ENCODE peak calls at places on chromosomes 13 and 19, in ten cellular contexts. J, Y, O, W, A, Z, B, U, I and G are unnamed samples.

GRCh38 chr13:113078895-113079720 is 26.5 kb upstream of the F7 start:
- DNase-seq in I (no peak), U (no peak), W (peak), O (no peak), Y (no peak), B (no peak), A (no peak), Z (no peak), J (peak), G (no peak)

GRCh38 chr13:79346300-79346914 is 59.6 kb downstream of the RBM26 start:
- DNase-seq in O (no peak), B (no peak), U (no peak), W (no peak), A (no peak), Y (no peak), I (no peak), Z (peak), J (no peak), G (no peak)

GRCh38 chr13:114053026-114053425 is 79.2 kb upstream of the C13orf46 start:
- DNase-seq in W (no peak), U (peak), O (no peak), I (no peak), J (no peak), Z (no peak), B (no peak), Y (no peak), A (no peak), G (no peak)

GRCh38 chr19:32362318-32362691 is 16.9 kb downstream of the ZNF507 start:
- DNase-seq in I (no peak), J (no peak), A (no peak), Z (no peak), Y (no peak), B (no peak), W (no peak), U (no peak), O (no peak), G (no peak)

GRCh38 chr19:16141043-16141442 is 2.4 kb upstream of the HSH2D start:
- DNase-seq in J (no peak), I (no peak), B (no peak), Y (no peak), U (no peak), O (no peak), Z (peak), W (no peak), A (no peak), G (no peak)

GRCh38 chr19:3387645-3388589 is 21.5 kb downstream of the NFIC start:
- DNase-seq in Y (no peak), O (peak), B (no peak), U (no peak), Z (no peak), J (peak), W (peak), I (no peak), A (peak), G (peak)

GRCh38 chr19:39083983-39084731 is at the start of gene ACP7:
- DNase-seq in J (no peak), Y (peak), W (no peak), B (peak), I (no peak), Z (peak), A (no peak), O (no peak), U (no peak), G (no peak)

GRCh38 chr13:108302279-108302678 is 32.8 kb downstream of the TNFSF13B start:
- DNase-seq in W (no peak), I (no peak), U (no peak), A (no peak), Y (no peak), J (no peak), Z (no peak), O (no peak), B (no peak), G (no peak)

GRCh38 chr13:29771247-29771646 is 79.2 kb downstream of the UBL3 start:
- DNase-seq in Z (no peak), J (peak), Y (no peak), I (no peak), O (no peak), U (no peak), A (no peak), B (no peak), W (no peak), G (no peak)

GRCh38 chr13:60583911-60584753 is 187.1 kb downstream of the TDRD3 start:
- DNase-seq in O (peak), I (no peak), B (peak), U (no peak), Y (no peak), W (peak), Z (peak), A (peak), J (no peak), G (no peak)

GRCh38 chr19:8640402-8641004 is 10.1 kb downstream of the NFILZ start:
- DNase-seq in A (peak), Z (no peak), Y (no peak), J (no peak), B (no peak), W (no peak), O (no peak), I (no peak), U (no peak), G (peak)

GRCh38 chr19:9528757-9529336 is 9.6 kb downstream of the ZNF426 start:
- DNase-seq in A (no peak), J (no peak), Y (no peak), W (no peak), Z (no peak), U (no peak), B (no peak), I (no peak), O (no peak), G (no peak)

GRCh38 chr19:56217039-56217949 is 15.2 kb downstream of the ZSCAN5C start:
- DNase-seq in W (no peak), I (no peak), B (no peak), A (peak), O (no peak), Y (no peak), Z (peak), U (no peak), J (no peak), G (no peak)

GRCh38 chr13:27341616-27342015 is 71.0 kb downstream of the RASL11A start:
- DNase-seq in B (no peak), W (no peak), O (no peak), A (no peak), Y (no peak), J (no peak), I (no peak), U (no peak), Z (no peak), G (no peak)

GRCh38 chr13:77429320-77430142 is 102.6 kb upstream of the MYCBP2 start:
- DNase-seq in J (no peak), O (no peak), W (no peak), I (no peak), B (peak), U (no peak), Y (peak), Z (peak), A (no peak), G (no peak)

GRCh38 chr19:20162821-20163220 is 4.2 kb upstream of the ZNF486 start:
- DNase-seq in I (no peak), W (no peak), Z (peak), A (no peak), Y (no peak), B (no peak), O (no peak), U (no peak), J (no peak), G (no peak)

GRCh38 chr13:111215081-111216047 is 100.3 kb downstream of the ARHGEF7 start:
- DNase-seq in I (no peak), J (no peak), A (no peak), Z (no peak), O (no peak), U (no peak), Y (no peak), B (no peak), W (no peak), G (peak)

GRCh38 chr19:18496167-18496979 is 25.5 kb downstream of the ELL start:
- DNase-seq in B (peak), A (no peak), J (no peak), W (no peak), I (no peak), O (no peak), Z (peak), Y (peak), U (no peak), G (no peak)

GRCh38 chr19:18283338-18283737 is 1.9 kb upstream of the JUND start:
- DNase-seq in W (no peak), Z (no peak), I (no peak), Y (no peak), A (no peak), J (no peak), B (no peak), U (no peak), O (no peak), G (no peak)

GRCh38 chr13:47038196-47038595 is 141.3 kb upstream of the HTR2A start:
- DNase-seq in B (no peak), I (no peak), W (no peak), Z (no peak), J (no peak), O (no peak), Y (no peak), U (no peak), A (no peak), G (no peak)

GRCh38 chr19:2487780-2488330 is 11.9 kb downstream of the GADD45B start:
- DNase-seq in Y (no peak), Z (no peak), W (no peak), U (no peak), A (no peak), O (no peak), J (no peak), B (no peak), I (no peak), G (no peak)

GRCh38 chr19:58044886-58045285 is 11.1 kb downstream of the ZSCAN1 start:
- DNase-seq in J (no peak), A (no peak), W (no peak), O (no peak), I (no peak), Z (no peak), B (no peak), U (no peak), Y (no peak), G (no peak)

GRCh38 chr19:12840091-12841079 is 2.1 kb downstream of the MAST1 start:
- DNase-seq in W (peak), B (peak), A (no peak), Z (peak), I (peak), U (no peak), O (no peak), J (peak), Y (peak), G (peak)

GRCh38 chr13:80338781-80339577 is 1.9 kb downstream of the SPRY2 start:
- DNase-seq in Y (no peak), B (peak), I (peak), A (peak), W (peak), J (peak), Z (peak), U (peak), O (peak), G (peak)

GRCh38 chr19:45097776-45098520 is 5.0 kb downstream of the PPP1R37 start:
- DNase-seq in B (no peak), A (peak), J (no peak), I (no peak), Z (no peak), O (no peak), U (peak), Y (no peak), W (no peak), G (peak)